ENCODE peak calls at places on chromosomes 3 and 15, in six cellular contexts. F is right atrium auricular region, T is GM13976, R is ovary, D is left ventricle myocardium inferior, W is AG04450. M is an unnamed sample.
A peak's percentile ranks its signal among the peaks of the same experiment; 100 is the strongest.

GRCh38 chr3:142976621-142977398 is 13.3 kb upstream of the PAQR9 start:
- DNase-seq in W (peak; percentile 85), D (peak; percentile 90), R (peak; percentile 76), T (no peak), F (peak; percentile 90), M (no peak)

GRCh38 chr3:8457039-8457438 is 44.6 kb upstream of the LMCD1 start:
- DNase-seq in T (no peak), W (no peak), D (no peak), F (no peak), R (no peak), M (no peak)

GRCh38 chr15:77034620-77035467 is 36.1 kb downstream of the TSPAN3 start:
- DNase-seq in W (no peak), F (peak; percentile 55), T (peak; percentile 74), R (no peak), D (no peak), M (no peak)

GRCh38 chr15:78290222-78290621 is 9.2 kb downstream of the SKIC8 start:
- DNase-seq in R (no peak), D (no peak), W (no peak), T (no peak), F (no peak), M (no peak)

GRCh38 chr15:83282859-83283812 is 1.3 kb downstream of the BNC1 start:
- DNase-seq in T (peak; percentile 22), W (no peak), R (no peak), F (no peak), D (peak; percentile 30), M (peak; percentile 15)

GRCh38 chr3:15781637-15782402 is 16.0 kb downstream of the ANKRD28 start:
- DNase-seq in T (no peak), D (no peak), F (no peak), R (no peak), W (no peak), M (no peak)

GRCh38 chr15:68303134-68303533 is 25.6 kb downstream of the FEM1B start:
- DNase-seq in D (no peak), R (no peak), F (peak; percentile 47), T (peak; percentile 4), W (no peak), M (no peak)

GRCh38 chr3:38581774-38582173 is 67.7 kb downstream of the SCN5A start:
- DNase-seq in W (no peak), T (no peak), R (no peak), D (no peak), F (peak; percentile 52), M (no peak)

GRCh38 chr15:89462198-89462912 is 34.0 kb downstream of the RHCG start:
- DNase-seq in R (no peak), D (no peak), T (no peak), W (no peak), F (no peak), M (no peak)

GRCh38 chr3:4517095-4517494 is 23.9 kb downstream of the ITPR1 start:
- DNase-seq in F (no peak), D (no peak), W (no peak), T (no peak), R (no peak), M (no peak)

GRCh38 chr15:68770206-68770605 is 50.5 kb downstream of the ANP32A start:
- DNase-seq in T (no peak), R (no peak), D (no peak), W (no peak), F (peak; percentile 23), M (no peak)

GRCh38 chr3:114606336-114606735 is 312.5 kb downstream of the TIGIT start:
- DNase-seq in D (no peak), R (no peak), F (no peak), W (no peak), T (no peak), M (no peak)

GRCh38 chr15:44729394-44729913 is 6.9 kb upstream of the TRIM69 start:
- DNase-seq in F (no peak), R (peak; percentile 34), D (no peak), T (no peak), W (no peak), M (no peak)

GRCh38 chr3:195868336-195868865 is 40.0 kb downstream of the TNK2 start:
- DNase-seq in F (no peak), R (no peak), W (no peak), D (no peak), T (no peak), M (no peak)

GRCh38 chr3:190269096-190269495 is 53.1 kb downstream of the CLDN1 start:
- DNase-seq in R (no peak), F (no peak), W (no peak), D (no peak), T (no peak), M (no peak)

GRCh38 chr3:151639096-151639740 is 94.5 kb upstream of the AADACL2 start:
- DNase-seq in W (no peak), F (no peak), T (no peak), R (no peak), D (no peak), M (no peak)

GRCh38 chr15:65165875-65166274 is 19.3 kb downstream of the CLPX start:
- DNase-seq in F (no peak), D (no peak), R (no peak), W (no peak), T (no peak), M (no peak)

GRCh38 chr3:39150170-39150802 is 3.1 kb downstream of the CSRNP1 start:
- DNase-seq in W (no peak), D (no peak), R (no peak), T (no peak), F (no peak), M (no peak)

GRCh38 chr3:179229177-179229576 is 21.7 kb downstream of the KCNMB3 start:
- DNase-seq in T (no peak), R (no peak), F (no peak), W (no peak), D (no peak), M (no peak)

GRCh38 chr3:30073622-30074021 is 532.8 kb upstream of the TGFBR2 start:
- DNase-seq in R (no peak), F (no peak), W (no peak), T (no peak), D (no peak), M (no peak)

GRCh38 chr15:76059320-76060097 is at the start of gene TMEM266:
- DNase-seq in T (peak; percentile 85), D (peak; percentile 39), F (no peak), W (no peak), R (peak; percentile 13), M (peak; percentile 80)

GRCh38 chr15:71447328-71448250 is 332.3 kb downstream of the THSD4 start:
- DNase-seq in D (no peak), T (no peak), W (no peak), R (no peak), F (no peak), M (no peak)

DNA sequence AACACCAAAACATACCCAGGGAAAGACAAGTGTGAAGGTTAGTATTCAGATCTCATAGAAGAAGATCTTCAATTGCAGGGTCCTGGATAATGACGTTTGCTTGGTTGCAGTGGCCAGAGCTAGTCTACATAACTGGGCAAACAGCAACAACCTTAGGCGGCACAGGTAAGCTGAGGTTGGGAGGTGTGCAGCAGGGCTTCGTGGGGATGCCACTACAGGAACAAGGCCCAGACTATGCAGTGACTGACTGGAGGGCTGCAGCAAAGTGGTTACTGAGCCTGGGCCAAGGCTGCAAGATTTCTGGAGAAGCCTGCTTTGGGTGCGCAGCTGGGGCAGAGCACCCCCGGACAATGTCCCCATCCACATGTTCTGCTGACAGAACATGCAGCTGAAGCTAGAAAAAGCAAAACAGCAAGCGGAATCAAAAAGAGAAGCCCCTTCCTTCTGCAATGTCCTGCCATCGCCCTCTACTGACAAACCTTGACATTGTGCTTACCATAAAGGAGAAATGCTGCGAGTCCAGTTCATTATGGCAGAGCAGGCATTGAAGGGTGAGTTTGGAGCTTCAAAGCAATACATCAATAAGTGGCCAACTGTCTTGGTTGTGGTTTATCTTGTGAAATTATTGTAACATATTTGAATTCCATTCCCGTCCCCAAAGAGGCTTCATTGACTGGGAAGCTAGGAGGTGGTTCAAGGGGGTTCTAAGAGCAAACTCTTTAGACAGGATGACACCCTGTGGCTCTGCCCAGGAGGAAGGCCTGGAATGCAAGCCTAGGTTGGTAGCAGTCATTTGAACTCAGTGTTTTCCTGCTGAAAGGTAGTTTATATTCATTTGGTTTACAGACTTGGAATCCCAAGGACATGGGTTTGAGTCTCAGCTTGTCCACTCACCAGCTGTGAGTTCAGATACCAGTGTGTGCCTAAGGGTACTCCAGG is 217.0 kb downstream of the PDCD6IP start:
- DNase-seq in F (no peak), W (no peak), R (no peak), D (no peak), T (no peak), M (no peak)
- TF ChIP-seq CTCF in F (no peak), W (peak; percentile 56), R (no peak), D (no peak), T (no peak), M (no peak)

DNA sequence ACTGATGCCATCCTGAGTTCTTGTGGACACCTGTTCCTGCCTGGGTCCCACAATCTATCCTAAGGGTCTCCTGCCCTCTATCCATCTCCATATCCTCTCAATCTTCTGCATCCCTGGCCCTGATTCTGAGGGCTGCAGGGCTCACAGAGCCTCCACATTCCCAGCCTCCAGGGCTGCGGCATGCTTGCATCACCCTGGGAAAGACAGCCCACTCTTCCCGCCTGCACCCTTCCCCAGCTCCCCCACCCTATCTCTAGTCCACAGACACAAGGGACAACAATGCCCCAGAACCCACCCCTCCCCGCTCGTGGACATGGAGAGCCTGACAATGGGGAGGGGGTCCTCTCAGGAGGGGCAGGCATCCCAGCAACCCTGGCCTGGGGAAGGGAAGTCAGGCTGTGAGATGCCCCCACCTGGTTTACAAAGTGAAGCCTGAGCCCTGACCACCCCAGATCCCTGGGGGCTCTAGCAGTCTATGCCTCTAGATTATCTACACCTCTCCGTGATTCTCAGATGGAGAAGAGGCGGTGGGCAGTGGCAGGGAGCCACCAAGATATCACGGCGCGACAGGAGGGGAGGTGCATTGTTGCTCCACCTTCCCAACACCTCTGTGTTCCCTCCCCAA is 10.3 kb downstream of the SEMA3G start:
- DNase-seq in R (no peak), W (no peak), F (no peak), D (no peak), T (no peak), M (no peak)
- TF ChIP-seq CTCF in R (no peak), W (no peak), F (no peak), D (no peak), T (no peak), M (no peak)

DNA sequence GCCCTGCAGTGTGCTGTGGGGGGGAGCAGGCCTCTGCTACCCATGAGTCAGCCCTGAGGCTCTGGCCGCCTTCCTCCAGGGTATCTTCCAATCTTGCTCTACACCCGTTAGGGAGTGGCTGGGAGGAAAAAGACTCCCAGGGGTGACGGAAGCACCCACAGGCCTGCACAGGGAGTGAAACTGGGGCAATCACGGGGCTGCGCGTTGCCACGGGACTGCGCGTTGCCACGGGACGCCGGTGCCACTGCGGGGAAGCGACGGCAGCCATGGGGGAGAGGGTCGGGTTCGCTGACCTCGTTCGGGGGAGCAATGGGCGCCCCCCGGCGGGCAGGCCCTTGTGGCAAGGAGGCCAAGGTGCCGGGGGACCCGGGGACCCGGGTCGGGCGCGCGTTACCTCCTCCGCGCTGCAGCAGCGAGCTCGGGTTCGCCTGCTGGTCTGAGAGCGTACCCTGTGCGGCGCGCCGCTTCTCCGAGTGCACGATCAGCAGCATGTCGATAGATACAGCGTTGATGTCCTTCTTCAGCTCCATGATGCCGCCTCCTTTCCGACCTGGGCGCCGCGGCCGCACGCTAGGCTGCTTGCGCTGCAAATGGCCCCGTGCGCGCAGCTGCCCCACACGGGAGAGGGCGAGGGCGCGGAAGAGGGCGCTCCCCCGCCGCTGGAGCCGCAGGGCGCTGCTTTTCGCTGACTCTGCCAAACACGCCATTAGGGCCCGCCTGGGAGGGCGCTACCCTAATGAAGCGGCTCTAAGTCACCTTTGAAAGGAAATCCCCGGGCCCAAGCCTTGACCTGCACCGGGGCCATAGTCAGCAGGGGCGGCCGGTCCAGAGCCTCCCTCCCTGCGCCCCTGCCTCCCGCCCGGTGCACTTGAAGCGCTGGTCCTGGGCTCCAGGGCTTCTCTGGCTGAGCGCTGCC is at the start of gene KY:
- DNase-seq in F (peak; percentile 52), T (no peak), W (no peak), D (peak; percentile 59), R (peak; percentile 51), M (peak; percentile 21)
- TF ChIP-seq CTCF in F (no peak), T (no peak), W (peak; percentile 29), D (peak; percentile 44), R (no peak), M (no peak)

GRCh38 chr3:17894434-17895060 is 152.1 kb upstream of the TBC1D5 start:
- DNase-seq in T (no peak), R (no peak), D (no peak), W (peak; percentile 4), F (no peak), M (no peak)
- TF ChIP-seq CTCF in T (peak; percentile 37), R (no peak), D (peak; percentile 29), W (peak; percentile 50), F (no peak), M (peak; percentile 46)

M was measured in GM10248.